ENCODE peak calls at places on chromosome 17, in nine cellular contexts. N, U, C, M, P, H, S, V and B are unnamed samples.

GRCh38 chr17:58247511-58248363 is 9.4 kb downstream of the LPO start:
- DNase-seq in N (no peak), U (peak; percentile 36), C (no peak), M (no peak), P (no peak), H (no peak), S (no peak), V (no peak), B (no peak)

GRCh38 chr17:46120078-46120477 is 73.2 kb downstream of the KANSL1 start:
- DNase-seq in N (no peak), U (no peak), C (no peak), M (no peak), P (no peak), H (no peak), S (no peak), V (no peak), B (no peak)

GRCh38 chr17:34306466-34306865 is 12.8 kb upstream of the CCL8 start:
- DNase-seq in N (peak; percentile 16), U (no peak), C (peak; percentile 45), M (peak; percentile 94), P (peak; percentile 10), H (no peak), S (no peak), V (no peak), B (no peak)

GRCh38 chr17:57037401-57037800 is 47.6 kb upstream of the AKAP1 start:
- DNase-seq in N (no peak), U (no peak), C (no peak), M (no peak), P (no peak), H (no peak), S (no peak), V (no peak), B (no peak)

GRCh38 chr17:81635431-81635830 is 1.5 kb downstream of the NPLOC4 start:
- DNase-seq in N (no peak), U (no peak), C (no peak), M (no peak), P (no peak), H (no peak), S (no peak), V (no peak), B (no peak)

GRCh38 chr17:9982159-9982558 is 77.1 kb upstream of the RCVRN start:
- DNase-seq in N (no peak), U (no peak), C (no peak), M (no peak), P (peak; percentile 12), H (no peak), S (no peak), V (no peak), B (no peak)

GRCh38 chr17:67194134-67194533 is 50.9 kb downstream of the HELZ start:
- DNase-seq in N (no peak), U (no peak), C (peak; percentile 73), M (peak; percentile 14), P (peak; percentile 6), H (no peak), S (no peak), V (no peak), B (no peak)

GRCh38 chr17:19248923-19249574 is 11.9 kb downstream of the EPN2 start:
- DNase-seq in N (peak; percentile 56), U (no peak), C (no peak), M (peak; percentile 89), P (no peak), H (no peak), S (no peak), V (no peak), B (peak; percentile 63)

GRCh38 chr17:64771980-64772844 is 110.1 kb upstream of the SMURF2 start:
- DNase-seq in N (no peak), U (no peak), C (no peak), M (no peak), P (no peak), H (no peak), S (no peak), V (no peak), B (peak; percentile 34)

GRCh38 chr17:10620823-10621222 is 36.3 kb downstream of the MYH3 start:
- DNase-seq in N (no peak), U (no peak), C (no peak), M (no peak), P (no peak), H (no peak), S (no peak), V (no peak), B (peak; percentile 55)

GRCh38 chr17:6641374-6641818 is 536 bp downstream of the TXNDC17 start:
- DNase-seq in N (no peak), U (no peak), C (no peak), M (no peak), P (no peak), H (no peak), S (no peak), V (no peak), B (no peak)

GRCh38 chr17:71959129-71959528 is 161.7 kb upstream of the SOX9 start:
- DNase-seq in N (no peak), U (no peak), C (peak; percentile 79), M (peak; percentile 30), P (no peak), H (no peak), S (no peak), V (no peak), B (no peak)

GRCh38 chr17:56523042-56523441 is 70.5 kb upstream of the NOG start:
- DNase-seq in N (no peak), U (no peak), C (no peak), M (no peak), P (no peak), H (no peak), S (no peak), V (no peak), B (no peak)

GRCh38 chr17:66459811-66460270 is 157.4 kb downstream of the PRKCA start:
- DNase-seq in N (no peak), U (no peak), C (no peak), M (peak; percentile 99), P (no peak), H (no peak), S (no peak), V (no peak), B (no peak)